ENCODE peak calls at places on chromosome 13, in six cellular contexts. C is GM12878, E is GM12891, S is HepG2, J is K562, Q is H1. L is an unnamed sample.

GRCh38 chr13:44575741-44576395 is at the start of gene TSC22D1:
- DNase-seq in C (no peak), E (peak), S (no peak), J (no peak), Q (peak), L (peak)

GRCh38 chr13:50682966-50683365 is 160.5 kb downstream of the DLEU7 start:
- DNase-seq in C (no peak), E (no peak), S (no peak), J (no peak), Q (no peak), L (no peak)

GRCh38 chr13:42992585-42993122 is 613 bp upstream of the EPSTI1 start:
- DNase-seq in C (no peak), E (no peak), S (no peak), J (no peak), Q (no peak), L (no peak)

GRCh38 chr13:21116141-21116540 is 54.8 kb upstream of the LATS2 start:
- DNase-seq in C (no peak), E (no peak), S (no peak), J (no peak), Q (no peak), L (no peak)

GRCh38 chr13:76890036-76890435 is 3.8 kb upstream of the KCTD12 start:
- DNase-seq in C (no peak), E (no peak), S (no peak), J (no peak), Q (no peak), L (no peak)

GRCh38 chr13:78030351-78030750 is 111.7 kb upstream of the EDNRB start:
- DNase-seq in C (no peak), E (no peak), S (no peak), J (no peak), Q (no peak), L (no peak)

GRCh38 chr13:101415358-101416174 is 742 bp downstream of the NALCN start:
- DNase-seq in C (no peak), E (no peak), S (no peak), J (no peak), Q (peak), L (no peak)

GRCh38 chr13:99087954-99088491 is 110.2 kb upstream of the DOCK9 start:
- DNase-seq in C (no peak), E (peak), S (no peak), J (no peak), Q (no peak), L (no peak)

GRCh38 chr13:77728265-77728966 is 30.9 kb downstream of the SLAIN1 start:
- DNase-seq in C (no peak), E (no peak), S (no peak), J (no peak), Q (no peak), L (no peak)

GRCh38 chr13:90068658-90069057 is 1278.8 kb upstream of the MIR17HG start:
- DNase-seq in C (no peak), E (no peak), S (no peak), J (no peak), Q (no peak), L (no peak)

GRCh38 chr13:113548171-113548641 is 36.3 kb upstream of the TFDP1 start:
- DNase-seq in C (no peak), E (no peak), S (no peak), J (no peak), Q (peak), L (no peak)

GRCh38 chr13:79776538-79776937 is 295.6 kb downstream of the NDFIP2 start:
- DNase-seq in C (no peak), E (no peak), S (no peak), J (no peak), Q (no peak), L (no peak)

GRCh38 chr13:99977334-99977911 is 4.2 kb upstream of the ZIC2 start:
- DNase-seq in C (no peak), E (no peak), S (peak), J (no peak), Q (peak), L (no peak)

GRCh38 chr13:70769771-70770326 is 661.6 kb upstream of the KLHL1 start:
- DNase-seq in C (no peak), E (no peak), S (no peak), J (no peak), Q (no peak), L (no peak)

GRCh38 chr13:38687246-38688229 is 661 bp downstream of the FREM2 start:
- DNase-seq in C (no peak), E (no peak), S (no peak), J (no peak), Q (peak), L (no peak)

GRCh38 chr13:65613004-65613403 is 1617.1 kb downstream of the PCDH9 start:
- DNase-seq in C (no peak), E (no peak), S (peak), J (no peak), Q (peak), L (no peak)

GRCh38 chr13:89066868-89067466 is 1395.8 kb downstream of the SLITRK5 start:
- DNase-seq in C (no peak), E (no peak), S (peak), J (no peak), Q (no peak), L (no peak)

GRCh38 chr13:35332134-35332533 is 144.4 kb downstream of the MAB21L1 start:
- DNase-seq in C (no peak), E (no peak), S (no peak), J (no peak), Q (no peak), L (no peak)

GRCh38 chr13:36774895-36775294 is 44.1 kb upstream of the RFXAP start:
- DNase-seq in C (no peak), E (no peak), S (no peak), J (no peak), Q (no peak), L (no peak)

GRCh38 chr13:36526897-36527296 is 94.6 kb downstream of the CCNA1 start:
- DNase-seq in C (no peak), E (no peak), S (no peak), J (no peak), Q (no peak), L (no peak)

GRCh38 chr13:94878721-94879120 is 166.4 kb upstream of the SOX21 start:
- DNase-seq in C (no peak), E (no peak), S (no peak), J (no peak), Q (no peak), L (no peak)

GRCh38 chr13:50449465-50449864 is 394.0 kb downstream of the DLEU7 start:
- DNase-seq in C (no peak), E (no peak), S (no peak), J (no peak), Q (no peak), L (no peak)

GRCh38 chr13:89695343-89696257 is 1651.9 kb upstream of the MIR17HG start:
- DNase-seq in C (no peak), E (no peak), S (peak), J (no peak), Q (peak), L (no peak)

GRCh38 chr13:27264181-27264580 is 6.4 kb upstream of the RASL11A start:
- DNase-seq in C (no peak), E (no peak), S (no peak), J (no peak), Q (no peak), L (no peak)
- TF ChIP-seq POLR2A in C (no peak), E (no peak), S (no peak), J (no peak), Q (no peak), L (no peak)

GRCh38 chr13:109900320-109900719 is 113.9 kb upstream of the IRS2 start:
- DNase-seq in C (no peak), E (no peak), S (no peak), J (no peak), Q (no peak), L (no peak)

GRCh38 chr13:109899748-109900147 is 113.4 kb upstream of the IRS2 start:
- DNase-seq in C (no peak), E (no peak), S (no peak), J (no peak), Q (no peak), L (no peak)

GRCh38 chr13:109900723-109901122 is 114.3 kb upstream of the IRS2 start:
- DNase-seq in C (no peak), E (no peak), S (no peak), J (no peak), Q (no peak), L (no peak)

GRCh38 chr13:109910131-109910530 is 123.7 kb upstream of the IRS2 start:
- DNase-seq in C (no peak), E (no peak), S (no peak), J (no peak), Q (no peak), L (no peak)

DNA sequence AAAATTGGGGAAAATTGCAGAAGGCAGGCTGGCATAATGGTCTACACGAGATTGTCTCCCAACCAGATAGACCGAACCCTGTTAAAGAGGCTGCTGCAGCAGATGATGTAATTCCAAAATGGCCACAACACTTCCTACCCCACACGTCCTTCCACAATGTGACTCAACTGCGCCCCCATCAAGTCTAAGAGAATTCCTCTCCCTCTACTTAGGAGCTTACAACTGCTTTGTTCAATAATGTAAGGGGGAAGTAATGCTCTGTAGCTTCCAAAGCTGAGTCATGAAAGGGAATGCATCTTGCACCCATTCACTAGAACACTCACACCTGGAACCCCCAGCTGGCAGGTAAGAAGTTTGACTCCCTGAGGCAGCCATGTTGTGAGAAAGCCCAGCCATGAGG is 117.8 kb upstream of the IRS2 start:
- DNase-seq in C (no peak), E (no peak), S (no peak), J (peak), Q (no peak), L (no peak)
- TF ChIP-seq TAF1 in C (no peak), E (no peak), S (no peak), J (no peak), Q (no peak), L (no peak)

GRCh38 chr13:106919638-106920037 is 351.7 kb upstream of the ARGLU1 start:
- DNase-seq in C (no peak), E (no peak), S (no peak), J (no peak), Q (no peak), L (no peak)
- TF ChIP-seq POLR2AphosphoS5 in C (no peak), E (no peak), S (no peak), J (no peak), Q (no peak), L (no peak)

GRCh38 chr13:48410199-48410598 is 2.7 kb downstream of the LPAR6 start:
- DNase-seq in C (no peak), E (no peak), S (no peak), J (no peak), Q (no peak), L (no peak)
- TF ChIP-seq POLR2A in C (no peak), E (no peak), S (no peak), J (no peak), Q (no peak), L (no peak)

DNA sequence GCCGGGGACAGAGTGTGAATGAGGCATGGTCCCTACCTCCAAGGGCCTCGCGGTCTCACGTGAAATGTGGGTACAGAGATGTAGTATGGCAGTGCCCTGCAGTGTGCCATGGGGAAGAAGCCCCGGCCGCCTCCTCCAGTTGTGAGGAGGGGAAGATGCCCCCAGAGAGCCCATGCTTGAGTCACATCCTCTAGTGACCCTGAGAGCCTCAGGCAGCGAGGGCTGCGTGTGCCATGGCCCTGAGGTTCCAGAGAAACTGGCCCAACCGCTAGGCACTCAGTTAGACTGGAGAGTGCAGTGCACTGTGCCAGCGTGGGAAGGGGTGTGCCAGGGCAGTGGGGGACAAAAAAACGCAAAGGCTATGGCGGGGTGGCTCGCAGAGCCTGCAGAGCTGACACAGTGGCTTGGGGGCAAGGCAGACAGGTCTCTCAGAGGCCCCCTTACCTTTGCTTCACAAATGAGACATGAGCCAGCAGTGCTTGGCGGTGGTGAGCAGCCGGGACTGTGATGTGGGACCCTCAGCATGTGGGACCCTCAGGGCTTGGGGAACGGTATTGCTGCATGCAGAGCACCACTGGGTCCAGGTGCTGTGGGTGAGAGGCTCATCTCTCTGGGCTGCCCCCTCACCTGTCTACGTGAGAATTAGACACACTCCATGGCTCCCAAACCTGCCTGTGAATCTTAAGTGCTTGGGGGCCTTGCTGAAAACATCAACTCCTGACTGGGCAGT is 106.4 kb downstream of the COL4A2 start:
- DNase-seq in C (no peak), E (no peak), S (no peak), J (no peak), Q (no peak), L (no peak)
- TF ChIP-seq TAF1 in C (no peak), E (no peak), S (no peak), J (no peak), Q (no peak), L (no peak)

L was measured in GM12892.